ENCODE peak calls at places on chromosomes 16 and 17, in ten cellular contexts. I is uterus; G is mesendoderm; H is MM.1S; M is heart left ventricle; Y is CD4-positive, CD25-positive, alpha-beta regulatory T cell; Q is breast epithelium; Z is OCI-LY7; U is neural progenitor cell; B is CD8-positive, alpha-beta memory T cell. C is an unnamed sample. For H3K4me1, the result is how much of the 10 kb centered on the place peaks cover.

GRCh38 chr17:5837055-5837491 is 233.1 kb upstream of the WSCD1 start:
- DNase-seq in Q (no peak), B (no peak), I (no peak), Z (no peak), Y (no peak), H (no peak), M (no peak), G (no peak), U (no peak), C (no peak)

GRCh38 chr16:56518435-56518834 is 1.4 kb downstream of the BBS2 start:
- DNase-seq in M (no peak), G (no peak), Q (no peak), Z (no peak), U (no peak), Y (no peak), H (no peak), I (no peak), B (no peak), C (no peak)

GRCh38 chr16:82344157-82344556 is 174.1 kb upstream of the MPHOSPH6 start:
- DNase-seq in Y (no peak), G (peak), U (peak), Q (no peak), Z (no peak), I (no peak), M (no peak), H (no peak), B (no peak), C (no peak)

GRCh38 chr16:10987361-10988163 is 43.2 kb downstream of the CLEC16A start:
- DNase-seq in I (no peak), B (no peak), H (no peak), M (no peak), Q (no peak), Z (no peak), U (no peak), G (no peak), Y (peak), C (no peak)

GRCh38 chr16:84703671-84704070 is 3.9 kb downstream of the USP10 start:
- DNase-seq in B (no peak), H (no peak), Q (no peak), G (no peak), U (peak), Y (no peak), Z (no peak), I (no peak), M (no peak), C (no peak)

GRCh38 chr16:85675528-85675927 is 13.2 kb downstream of the GINS2 start:
- DNase-seq in Q (no peak), H (no peak), Y (no peak), U (no peak), I (no peak), Z (peak), B (no peak), M (no peak), G (no peak), C (no peak)

GRCh38 chr16:49959552-49960277 is 65.3 kb upstream of the CNEP1R1 start:
- DNase-seq in M (no peak), H (no peak), B (no peak), U (no peak), G (no peak), I (no peak), Y (no peak), Z (no peak), Q (no peak), C (no peak)

GRCh38 chr16:48811478-48811877 is 201.5 kb upstream of the N4BP1 start:
- DNase-seq in Q (no peak), U (peak), Y (no peak), G (peak), M (no peak), H (no peak), Z (no peak), I (no peak), B (no peak), C (no peak)

GRCh38 chr17:72861811-72862210 is 230.7 kb downstream of the SLC39A11 start:
- DNase-seq in U (no peak), Q (no peak), M (no peak), G (no peak), Y (no peak), Z (no peak), B (no peak), H (no peak), I (no peak), C (no peak)

GRCh38 chr16:69410285-69410990 is 14.0 kb upstream of the CYB5B start:
- DNase-seq in M (no peak), B (no peak), Z (no peak), U (no peak), I (no peak), H (no peak), G (no peak), Y (no peak), Q (no peak), C (no peak)

GRCh38 chr17:65824901-65825300 is 263.5 kb upstream of the AXIN2 start:
- DNase-seq in U (no peak), M (no peak), Q (no peak), B (no peak), Z (no peak), I (no peak), Y (no peak), G (no peak), H (no peak), C (no peak)

GRCh38 chr17:39246274-39246673 is 20.5 kb upstream of the STAC2 start:
- DNase-seq in H (no peak), I (no peak), B (no peak), G (no peak), M (no peak), U (no peak), Z (no peak), Q (no peak), Y (no peak), C (no peak)

GRCh38 chr16:68658258-68658973 is 13.3 kb downstream of the CDH3 start:
- DNase-seq in G (peak), Y (no peak), I (no peak), Q (no peak), M (no peak), Z (no peak), U (peak), B (no peak), H (no peak), C (no peak)

GRCh38 chr16:53249331-53249730 is 184.9 kb upstream of the RBL2 start:
- DNase-seq in Y (no peak), B (no peak), I (no peak), U (no peak), Z (no peak), Q (no peak), G (no peak), M (no peak), H (no peak), C (no peak)

GRCh38 chr17:35795007-35795870 is at the start of gene MMP28:
- DNase-seq in Q (no peak), M (peak), I (no peak), G (no peak), H (no peak), U (peak), Z (no peak), Y (peak), B (no peak), C (peak)

GRCh38 chr17:63531022-63531965 is 8.1 kb downstream of the KCNH6 start:
- DNase-seq in I (no peak), B (peak), H (no peak), M (no peak), U (no peak), Q (no peak), Z (no peak), G (no peak), Y (no peak), C (no peak)

GRCh38 chr17:4914009-4914408 is 11.1 kb upstream of the CHRNE start:
- DNase-seq in I (no peak), Q (no peak), H (no peak), M (no peak), U (no peak), B (no peak), Z (no peak), Y (no peak), G (no peak), C (no peak)

GRCh38 chr17:19270951-19271611 is 33.9 kb downstream of the EPN2 start:
- DNase-seq in H (no peak), M (peak), Z (peak), U (no peak), Q (no peak), G (no peak), I (no peak), B (no peak), Y (no peak), C (peak)

GRCh38 chr17:44587339-44587738 is 30.1 kb downstream of the FZD2 start:
- DNase-seq in G (peak), Z (no peak), M (peak), Y (no peak), B (no peak), Q (no peak), I (peak), H (no peak), U (no peak), C (peak)

GRCh38 chr16:88116121-88116900 is 165.1 kb downstream of the BANP start:
- DNase-seq in Z (no peak), I (no peak), G (no peak), U (no peak), B (peak), H (no peak), Y (no peak), Q (no peak), M (peak), C (no peak)

GRCh38 chr16:78639775-78640174 is 540.3 kb downstream of the WWOX start:
- DNase-seq in G (no peak), B (no peak), U (no peak), Z (no peak), Q (no peak), M (no peak), H (peak), I (no peak), Y (no peak), C (no peak)

GRCh38 chr16:55175389-55175788 is 148.6 kb upstream of the IRX6 start:
- DNase-seq in Y (no peak), I (no peak), B (no peak), H (no peak), Z (no peak), G (no peak), M (no peak), U (no peak), Q (no peak), C (no peak)

GRCh38 chr17:41212524-41213169 is 13.8 kb upstream of the KRTAP9-2 start:
- DNase-seq in H (peak), M (no peak), G (no peak), I (no peak), Z (no peak), B (no peak), Y (no peak), Q (no peak), U (no peak), C (no peak)

GRCh38 chr17:57902800-57903759 is 52.1 kb downstream of the CUEDC1 start:
- DNase-seq in Q (peak), I (peak), B (no peak), Y (no peak), Z (peak), U (no peak), H (peak), M (peak), G (no peak), C (peak)
- H3K4me1 ChIP-seq in Q (under half), I (under half), B (under half), Y (under half), Z (half or more), U (under half), H (under half), M (half or more), G (under half), C (half or more)

GRCh38 chr17:48056879-48057278 is 8.7 kb downstream of the NFE2L1 start:
- DNase-seq in Q (no peak), M (no peak), H (no peak), G (no peak), B (no peak), U (no peak), I (no peak), Z (no peak), Y (no peak), C (no peak)

GRCh38 chr17:48060249-48060648 is 12.1 kb downstream of the NFE2L1 start:
- DNase-seq in B (no peak), I (no peak), G (no peak), M (no peak), Z (no peak), H (no peak), Y (no peak), Q (no peak), U (no peak), C (no peak)

GRCh38 chr17:48058393-48059124 is 10.4 kb downstream of the NFE2L1 start:
- DNase-seq in I (no peak), Y (no peak), M (no peak), H (no peak), Q (no peak), Z (no peak), B (no peak), U (no peak), G (no peak), C (no peak)

GRCh38 chr17:48057626-48058025 is 9.5 kb downstream of the NFE2L1 start:
- DNase-seq in Y (no peak), B (no peak), H (no peak), U (no peak), Q (no peak), G (no peak), Z (no peak), M (no peak), I (no peak), C (no peak)

DNA sequence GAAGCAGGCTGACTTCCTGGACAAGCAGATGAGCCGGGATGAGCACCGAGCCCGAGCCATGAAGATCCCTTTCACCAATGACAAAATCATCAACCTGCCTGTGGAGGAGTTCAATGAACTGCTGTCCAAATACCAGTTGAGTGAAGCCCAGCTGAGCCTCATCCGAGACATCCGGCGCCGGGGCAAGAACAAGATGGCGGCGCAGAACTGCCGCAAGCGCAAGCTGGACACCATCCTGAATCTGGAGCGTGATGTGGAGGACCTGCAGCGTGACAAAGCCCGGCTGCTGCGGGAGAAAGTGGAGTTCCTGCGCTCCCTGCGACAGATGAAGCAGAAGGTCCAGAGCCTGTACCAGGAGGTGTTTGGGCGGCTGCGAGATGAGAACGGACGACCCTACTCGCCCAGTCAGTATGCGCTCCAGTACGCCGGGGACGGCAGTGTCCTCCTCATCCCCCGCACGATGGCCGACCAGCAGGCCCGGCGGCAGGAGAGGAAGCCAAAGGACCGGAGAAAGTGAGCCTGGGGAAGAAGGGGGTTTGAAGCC is 11.0 kb downstream of the NFE2L1 start:
- DNase-seq in Z (no peak), G (no peak), M (no peak), Q (no peak), Y (no peak), I (no peak), B (no peak), H (no peak), U (no peak), C (no peak)
- H3K27ac ChIP-seq in Z (no peak), G (no peak), M (no peak), Q (no peak), Y (no peak), I (peak), B (no peak), H (no peak), U (no peak), C (no peak)

GRCh38 chr16:57688487-57688986 is 6.1 kb upstream of the DRC7 start:
- DNase-seq in I (peak), Q (no peak), B (no peak), M (no peak), H (no peak), G (no peak), Z (no peak), Y (no peak), U (no peak), C (no peak)

GRCh38 chr16:57688987-57689771 is 5.4 kb upstream of the DRC7 start:
- DNase-seq in I (peak), Y (no peak), B (no peak), Z (no peak), H (no peak), U (no peak), G (no peak), M (no peak), Q (peak), C (no peak)

GRCh38 chr16:57689772-57690558 is 4.6 kb upstream of the DRC7 start:
- DNase-seq in G (peak), B (peak), H (no peak), Q (peak), Z (peak), U (no peak), Y (peak), M (no peak), I (peak), C (no peak)

GRCh38 chr16:57692636-57693035 is 2.0 kb upstream of the DRC7 start:
- DNase-seq in B (no peak), U (no peak), Z (no peak), Q (no peak), H (no peak), I (no peak), Y (no peak), G (no peak), M (no peak), C (no peak)

GRCh38 chr16:57690782-57691471 is 3.7 kb upstream of the DRC7 start:
- DNase-seq in Z (no peak), M (no peak), B (no peak), Y (no peak), U (no peak), G (no peak), I (peak), Q (no peak), H (no peak), C (no peak)
- H3K4me1 ChIP-seq in Z (under half), M (under half), B (under half), Y (under half), U (under half), G (under half), I (under half), Q (under half), H (under half), C (under half)

GRCh38 chr17:75315541-75316243 is 26.5 kb upstream of the SLC25A19 start:
- DNase-seq in G (no peak), U (no peak), H (no peak), B (no peak), Q (no peak), Z (no peak), Y (no peak), I (no peak), M (no peak), C (no peak)
- H3K27ac ChIP-seq in G (no peak), U (no peak), H (no peak), B (no peak), Q (no peak), Z (peak), Y (no peak), I (no peak), M (peak), C (no peak)

GRCh38 chr17:3895354-3895753 is 2.5 kb upstream of the CAMKK1 start:
- DNase-seq in G (no peak), M (no peak), Y (no peak), B (no peak), U (no peak), Q (no peak), Z (peak), H (no peak), I (no peak), C (no peak)

GRCh38 chr17:3894927-3895343 is 2.1 kb upstream of the CAMKK1 start:
- DNase-seq in G (no peak), Z (no peak), H (no peak), Q (peak), M (peak), B (no peak), Y (no peak), U (no peak), I (peak), C (no peak)

GRCh38 chr17:3893003-3893719 is at the start of gene CAMKK1:
- DNase-seq in I (peak), B (peak), M (peak), Y (peak), H (peak), G (peak), Q (peak), U (peak), Z (peak), C (peak)

GRCh38 chr17:3893720-3894116 is 865 bp upstream of the CAMKK1 start:
- DNase-seq in B (no peak), M (no peak), G (no peak), Y (no peak), I (no peak), Z (no peak), U (no peak), Q (no peak), H (no peak), C (no peak)

DNA sequence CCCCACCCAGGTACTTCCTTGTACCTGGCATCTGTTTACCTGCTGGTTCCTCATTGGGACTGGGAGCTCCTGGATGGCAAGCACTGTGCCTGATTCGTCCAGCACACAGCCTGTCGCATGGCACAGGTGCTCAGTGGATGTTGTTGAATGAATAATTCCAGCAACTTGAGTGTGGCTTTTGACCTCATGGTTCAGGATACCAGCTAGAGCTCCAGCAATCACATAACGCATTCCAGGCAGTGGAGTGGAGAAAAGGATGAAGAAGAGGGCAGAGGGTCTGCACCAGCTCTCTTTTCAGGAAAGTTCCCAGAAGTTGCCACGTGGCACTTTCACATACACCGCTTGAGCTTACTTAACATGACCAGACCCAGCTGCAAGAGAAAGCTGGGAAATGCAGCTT is 1.3 kb upstream of the CAMKK1 start:
- DNase-seq in Y (no peak), G (no peak), I (no peak), U (no peak), M (no peak), Q (no peak), Z (no peak), H (no peak), B (no peak), C (no peak)
- H3K4me1 ChIP-seq in Y (under half), G (under half), I (under half), U (under half), M (half or more), Q (under half), Z (half or more), H (under half), B (under half), C (half or more)